ENCODE peak calls at places on chromosomes 12 and 14, in seven cellular contexts. V is activated CD8-positive, alpha-beta T cell treated with anti-CD3 and anti-CD28 coated beads for 36 hours; G is NAMALWA; P is NCI-H1930; M is stimulated activated CD4-positive, alpha-beta T cell treated with anti-CD3 and anti-CD28 coated beads, Interleukin-1b, Interleukin-23, amount 100 ng/mL, for 48 hours; U is NCI-H524; D is NCI-H1436. Y is an unnamed sample.

GRCh38 chr12:110590806-110591326 is 7.7 kb upstream of the PPTC7 start:
- DNase-seq in V (no peak), G (peak; percentile 95), P (no peak), D (no peak), U (no peak), M (no peak), Y (peak; percentile 72)

GRCh38 chr14:101845496-101845895 is 84.0 kb downstream of the PPP2R5C start:
- DNase-seq in V (no peak), M (no peak), D (no peak), P (no peak), G (no peak), U (no peak), Y (no peak)

GRCh38 chr12:121610239-121611149 is 15.8 kb upstream of the ORAI1 start:
- DNase-seq in D (no peak), G (no peak), M (no peak), V (no peak), U (no peak), P (no peak), Y (no peak)

GRCh38 chr14:89370781-89371180 is 46.3 kb downstream of the FOXN3 start:
- DNase-seq in D (no peak), P (no peak), U (no peak), V (no peak), M (no peak), G (no peak), Y (no peak)

GRCh38 chr14:91897121-91897701 is 29.9 kb upstream of the TC2N start:
- DNase-seq in U (no peak), G (no peak), M (no peak), P (no peak), V (no peak), D (no peak), Y (peak; percentile 72)

GRCh38 chr12:5442251-5443006 is 10.5 kb downstream of the NTF3 start:
- DNase-seq in U (no peak), D (no peak), M (no peak), P (peak; percentile 37), G (no peak), V (no peak), Y (no peak)

GRCh38 chr12:51077930-51078329 is 5.5 kb downstream of the CSRNP2 start:
- DNase-seq in P (no peak), U (no peak), D (no peak), G (no peak), M (no peak), V (no peak), Y (no peak)

GRCh38 chr14:25406818-25407217 is 356.9 kb upstream of the STXBP6 start:
- DNase-seq in M (no peak), P (no peak), V (peak; percentile 46), D (no peak), U (peak; percentile 55), G (peak; percentile 69), Y (no peak)

GRCh38 chr14:68981539-68981976 is 2.5 kb upstream of the ACTN1 start:
- DNase-seq in V (no peak), D (no peak), M (no peak), U (no peak), P (no peak), G (no peak), Y (no peak)

GRCh38 chr12:101866615-101867373 is 10.6 kb upstream of the DRAM1 start:
- DNase-seq in P (no peak), V (no peak), D (no peak), M (no peak), G (no peak), U (no peak), Y (no peak)

GRCh38 chr12:70178038-70178437 is 65.2 kb upstream of the CNOT2 start:
- DNase-seq in M (no peak), G (no peak), V (no peak), P (no peak), D (no peak), U (no peak), Y (no peak)

GRCh38 chr12:65248656-65249633 is 29.5 kb upstream of the MSRB3 start:
- DNase-seq in G (no peak), V (peak; percentile 32), D (no peak), M (no peak), P (no peak), U (no peak), Y (no peak)

GRCh38 chr12:9636807-9637206 is 29.1 kb upstream of the KLRB1 start:
- DNase-seq in D (no peak), G (no peak), U (no peak), V (no peak), P (no peak), M (no peak), Y (no peak)

GRCh38 chr14:68787235-68787727 is 5.6 kb downstream of the ZFP36L1 start:
- DNase-seq in D (no peak), M (peak; percentile 39), G (no peak), P (no peak), U (no peak), V (peak; percentile 63), Y (no peak)

GRCh38 chr14:74975059-74975810 is 19.8 kb upstream of the PGF start:
- DNase-seq in U (no peak), D (no peak), M (no peak), P (no peak), G (no peak), V (no peak), Y (no peak)

Y was measured in GM04503.